ENCODE peak calls at places on chromosomes 7 and 10, in seven cellular contexts. O, C, T, H, P, Y and Q are unnamed samples.

GRCh38 chr10:114605155-114605797 is 52.8 kb downstream of the ABLIM1 start:
- DNase-seq in H (peak), T (no peak), P (no peak), C (no peak), Y (no peak), O (no peak), Q (no peak)

GRCh38 chr7:82166666-82167065 is 276.9 kb downstream of the CACNA2D1 start:
- DNase-seq in H (no peak), O (no peak), Y (no peak), C (no peak), T (no peak), P (no peak), Q (no peak)

GRCh38 chr10:50990568-50991495 is 83.5 kb upstream of the PRKG1 start:
- DNase-seq in T (no peak), P (no peak), C (peak), H (no peak), O (peak), Y (no peak), Q (peak)

GRCh38 chr7:90910136-90910535 is 314.0 kb downstream of the CDK14 start:
- DNase-seq in C (no peak), O (no peak), Y (no peak), P (no peak), H (no peak), T (no peak), Q (no peak)

GRCh38 chr7:50085344-50085743 is 7.7 kb downstream of the ZPBP start:
- DNase-seq in O (no peak), P (no peak), Y (no peak), T (no peak), H (no peak), C (no peak), Q (no peak)

GRCh38 chr7:128155100-128155763 is 85.8 kb upstream of the LEP start:
- DNase-seq in H (no peak), C (no peak), O (no peak), T (no peak), P (peak), Y (no peak), Q (no peak)

GRCh38 chr10:101875068-101875688 is 31.6 kb upstream of the KCNIP2 start:
- DNase-seq in T (no peak), C (no peak), P (no peak), H (no peak), Y (no peak), O (no peak), Q (no peak)

GRCh38 chr7:36299223-36299760 is 90.4 kb upstream of the ANLN start:
- DNase-seq in O (no peak), P (no peak), C (no peak), Y (no peak), T (no peak), H (no peak), Q (no peak)

GRCh38 chr7:55112056-55112455 is 93.2 kb downstream of the EGFR start:
- DNase-seq in H (no peak), P (no peak), Y (no peak), O (no peak), C (no peak), T (no peak), Q (no peak)

GRCh38 chr10:126207313-126207771 is 180.9 kb downstream of the ADAM12 start:
- DNase-seq in P (no peak), O (no peak), Y (no peak), H (no peak), C (no peak), T (no peak), Q (no peak)

GRCh38 chr7:134419085-134419484 is 39.8 kb downstream of the AKR1B1 start:
- DNase-seq in Y (no peak), T (no peak), C (no peak), H (peak), P (no peak), O (no peak), Q (no peak)

GRCh38 chr10:76106611-76107010 is 675.2 kb downstream of the LRMDA start:
- DNase-seq in O (no peak), Y (no peak), T (no peak), P (no peak), C (no peak), H (no peak), Q (no peak)

GRCh38 chr10:26517141-26517890 is 79.2 kb downstream of the APBB1IP start:
- DNase-seq in O (no peak), C (no peak), T (no peak), Y (no peak), H (no peak), P (no peak), Q (no peak)

GRCh38 chr10:132570771-132571564 is 33.4 kb downstream of the INPP5A start:
- DNase-seq in T (peak), H (no peak), C (no peak), P (no peak), O (peak), Y (no peak), Q (no peak)

GRCh38 chr10:86553639-86554038 is 32.0 kb upstream of the WAPL start:
- DNase-seq in Y (no peak), P (no peak), H (no peak), O (no peak), C (no peak), T (no peak), Q (no peak)

GRCh38 chr7:107506683-107507339 is 37.0 kb downstream of the GPR22 start:
- DNase-seq in O (peak), H (no peak), C (peak), P (peak), Y (no peak), T (no peak), Q (peak)

GRCh38 chr10:76717141-76717540 is 920.5 kb downstream of the KCNMA1 start:
- DNase-seq in O (no peak), Y (no peak), C (no peak), T (no peak), H (no peak), P (no peak), Q (no peak)

GRCh38 chr10:71771821-71772617 is 1.3 kb downstream of the VSIR start:
- DNase-seq in C (peak), H (no peak), O (no peak), T (no peak), Y (no peak), P (peak), Q (no peak)

GRCh38 chr10:115355162-115355760 is 262.1 kb downstream of the ATRNL1 start:
- DNase-seq in P (peak), Y (no peak), H (peak), T (peak), O (peak), C (peak), Q (peak)

GRCh38 chr7:30869794-30870491 is 41.7 kb upstream of the AQP1 start:
- DNase-seq in T (no peak), P (no peak), O (no peak), C (no peak), Y (no peak), H (no peak), Q (no peak)

DNA sequence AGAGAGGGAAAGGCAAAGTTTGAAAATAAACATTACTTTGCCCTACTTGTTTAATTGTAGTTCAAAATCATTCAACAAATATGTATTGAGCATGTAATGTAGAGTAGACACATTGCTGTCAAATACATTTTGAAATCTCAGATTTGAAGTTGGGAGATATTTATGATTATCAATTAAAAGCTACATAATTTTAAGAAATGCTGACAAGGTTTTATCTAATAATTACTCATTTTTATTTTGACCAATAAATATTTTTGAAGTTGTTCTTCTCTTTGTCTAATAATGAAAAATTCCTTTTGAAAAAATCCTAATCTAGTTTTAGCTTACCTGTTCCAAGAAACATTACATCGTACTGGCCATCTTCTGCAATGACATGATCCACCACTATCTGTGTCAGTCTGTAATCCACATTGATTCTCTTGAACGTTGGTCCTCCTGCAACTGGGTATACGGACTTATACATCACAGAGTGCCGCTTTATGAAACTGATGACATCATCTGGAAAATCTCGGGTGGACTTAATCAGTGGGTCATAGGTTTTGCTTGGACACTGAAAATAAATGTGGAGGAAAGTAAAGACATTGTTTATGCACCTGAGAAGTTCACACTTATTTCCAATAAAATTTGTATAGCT is 164.7 kb downstream of the SEMA3D start:
- DNase-seq in Y (no peak), O (no peak), C (no peak), T (no peak), P (no peak), H (no peak), Q (no peak)
- TF ChIP-seq SP1 in Y (no peak), O (no peak), C (no peak), T (no peak), P (no peak), H (no peak), Q (no peak)

GRCh38 chr7:129792721-129793120 is 160.0 kb downstream of the UBE2H start:
- DNase-seq in T (no peak), Y (no peak), P (no peak), O (peak), H (no peak), C (no peak), Q (no peak)

GRCh38 chr7:129788993-129789392 is 163.8 kb downstream of the UBE2H start:
- DNase-seq in O (no peak), P (no peak), T (no peak), H (no peak), Y (no peak), C (no peak), Q (no peak)

GRCh38 chr7:129790136-129790535 is 162.6 kb downstream of the UBE2H start:
- DNase-seq in C (no peak), P (no peak), H (no peak), T (no peak), O (no peak), Y (no peak), Q (no peak)

GRCh38 chr7:129786825-129787563 is 165.8 kb downstream of the UBE2H start:
- DNase-seq in P (no peak), C (no peak), T (no peak), O (peak), H (no peak), Y (no peak), Q (no peak)

GRCh38 chr7:129789652-129790051 is 163.1 kb downstream of the UBE2H start:
- DNase-seq in H (no peak), T (no peak), Y (no peak), O (no peak), C (no peak), P (no peak), Q (no peak)
- TF ChIP-seq SP1 in H (no peak), T (no peak), Y (no peak), O (no peak), C (no peak), P (no peak), Q (no peak)

DNA sequence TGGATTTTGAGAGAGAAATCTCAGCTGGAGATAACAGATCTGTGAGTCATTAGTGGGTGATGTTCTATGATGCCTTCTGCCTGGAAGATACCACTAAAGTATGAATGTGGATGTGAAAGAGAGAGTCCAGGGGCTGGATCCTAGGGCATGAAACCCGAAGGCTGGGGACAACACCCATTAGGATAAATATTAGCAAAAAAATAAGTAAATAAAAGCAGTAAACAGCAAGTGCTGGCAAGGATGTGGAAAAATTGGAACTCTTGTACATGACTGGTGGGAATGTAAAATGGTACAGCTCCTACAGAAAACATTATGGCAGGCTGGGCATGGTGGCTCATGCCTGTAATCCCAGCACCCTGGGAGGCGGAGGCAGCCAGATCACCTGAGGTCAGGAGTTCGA is 16.6 kb upstream of the MGMT start:
- DNase-seq in H (no peak), Y (no peak), P (no peak), T (no peak), O (no peak), C (no peak), Q (no peak)
- TF ChIP-seq SP1 in H (no peak), Y (no peak), P (no peak), T (no peak), O (no peak), C (no peak), Q (no peak)

DNA sequence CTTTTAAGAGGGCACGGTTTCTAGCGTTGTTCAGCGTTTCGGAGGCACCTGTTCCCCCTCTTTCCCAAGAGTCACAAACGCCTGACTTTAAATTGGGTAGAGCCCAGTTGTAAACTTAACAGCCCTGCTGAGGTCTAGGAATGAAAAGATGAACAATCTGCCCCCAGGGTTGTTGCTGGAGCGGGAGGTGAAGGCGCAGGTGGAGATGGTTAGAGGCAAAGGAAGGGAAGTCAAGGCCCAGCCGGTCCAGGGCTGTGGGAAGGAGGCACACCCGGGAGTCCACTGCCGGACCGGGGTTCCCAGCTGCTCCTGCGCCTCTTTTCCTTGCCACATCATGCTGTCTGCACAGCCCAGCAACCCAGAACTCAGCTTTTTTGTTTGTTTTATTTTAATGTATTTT is 770 bp downstream of the PRXL2A start:
- DNase-seq in H (no peak), P (no peak), Y (no peak), T (no peak), O (no peak), C (no peak), Q (no peak)
- TF ChIP-seq SP1 in H (no peak), P (no peak), Y (no peak), T (no peak), O (no peak), C (no peak), Q (no peak)

GRCh38 chr7:13077466-13077865 is 390.0 kb downstream of the ARL4A start:
- DNase-seq in C (no peak), Y (no peak), H (no peak), T (no peak), P (no peak), O (no peak), Q (no peak)
- TF ChIP-seq SP1 in C (no peak), Y (no peak), H (no peak), T (no peak), P (no peak), O (no peak), Q (no peak)

DNA sequence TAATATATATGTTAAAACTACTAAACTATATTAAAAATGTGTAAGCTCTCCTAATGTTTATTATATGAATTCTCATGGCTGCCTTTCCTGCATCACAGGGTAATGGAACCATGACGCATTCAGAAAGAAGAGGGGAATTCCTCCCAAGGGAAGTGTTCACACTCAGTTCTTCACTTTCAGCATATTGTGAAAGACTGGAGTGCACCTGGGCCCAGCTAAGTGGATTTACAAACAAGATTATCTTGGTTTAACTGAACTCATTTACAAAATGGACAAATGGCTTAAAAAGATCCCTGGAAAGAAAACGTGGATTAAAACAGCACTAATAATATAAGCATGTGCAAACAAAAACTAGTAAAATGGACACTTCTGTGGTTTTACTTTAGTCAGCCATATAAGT is 149.8 kb downstream of the DOCK4 start:
- DNase-seq in T (peak), P (no peak), C (no peak), H (no peak), O (no peak), Y (no peak), Q (no peak)
- TF ChIP-seq SP1 in T (no peak), P (no peak), C (no peak), H (no peak), O (no peak), Y (no peak), Q (no peak)